ENCODE peak calls at places on chromosomes 2 and 18, in seven cellular contexts. B is MCF 10A, I is upper lobe of left lung, U is tibial artery, M is retinal pigment epithelial cell, D is AG04450, A is esophagus squamous epithelium. S is an unnamed sample.
A peak's percentile ranks its signal among the peaks of the same experiment; 100 is the strongest.

GRCh38 chr2:176872406-176872805 is 340.2 kb upstream of the HNRNPA3 start:
- DNase-seq in B (no peak), A (no peak), D (no peak), M (no peak), I (no peak), U (no peak), S (no peak)

GRCh38 chr18:44715245-44715644 is 34.6 kb downstream of the SETBP1 start:
- DNase-seq in A (no peak), M (no peak), U (peak; percentile 67), B (no peak), I (no peak), D (no peak), S (no peak)

GRCh38 chr2:174605687-174606086 is 8.1 kb upstream of the WIPF1 start:
- DNase-seq in M (peak; percentile 2), A (no peak), D (no peak), B (peak; percentile 28), U (no peak), I (no peak), S (no peak)

GRCh38 chr18:79405781-79406575 is 10.2 kb downstream of the NFATC1 start:
- DNase-seq in A (peak; percentile 73), M (no peak), D (no peak), I (peak; percentile 61), B (no peak), U (peak; percentile 64), S (no peak)

GRCh38 chr2:40199758-40200157 is 252.1 kb downstream of the SLC8A1 start:
- DNase-seq in B (no peak), U (no peak), M (no peak), D (no peak), I (no peak), A (no peak), S (no peak)

GRCh38 chr2:227817940-227818568 is 4.4 kb downstream of the CCL20 start:
- DNase-seq in I (no peak), U (peak; percentile 98), M (peak; percentile 100), B (peak; percentile 100), A (peak; percentile 64), D (peak; percentile 99), S (no peak)

GRCh38 chr2:12605936-12606335 is 110.8 kb upstream of the TRIB2 start:
- DNase-seq in I (no peak), B (no peak), D (no peak), A (no peak), U (no peak), M (no peak), S (no peak)

GRCh38 chr2:55052087-55053061 is 2.1 kb upstream of the RTN4 start:
- DNase-seq in M (no peak), D (no peak), B (no peak), I (no peak), U (no peak), A (no peak), S (no peak)

GRCh38 chr2:1572638-1573037 is 159.4 kb downstream of the TPO start:
- DNase-seq in U (no peak), D (no peak), M (no peak), I (no peak), B (peak; percentile 21), A (no peak), S (no peak)

GRCh38 chr2:37052600-37053332 is 31.4 kb downstream of the HEATR5B start:
- DNase-seq in B (peak; percentile 21), U (no peak), M (no peak), D (no peak), A (no peak), I (no peak), S (no peak)

GRCh38 chr2:192230864-192231453 is 36.2 kb upstream of the TMEFF2 start:
- DNase-seq in A (no peak), D (no peak), B (no peak), M (no peak), I (no peak), U (no peak), S (no peak)

GRCh38 chr2:42523341-42523740 is 29.6 kb upstream of the KCNG3 start:
- DNase-seq in U (no peak), D (no peak), I (no peak), M (no peak), A (no peak), B (no peak), S (no peak)

GRCh38 chr2:170922683-170923494 is 6.2 kb upstream of the GORASP2 start:
- DNase-seq in M (no peak), B (no peak), I (peak; percentile 60), A (no peak), D (no peak), U (no peak), S (no peak)

GRCh38 chr2:68487773-68488355 is 20.5 kb downstream of the APLF start:
- DNase-seq in M (no peak), D (no peak), A (no peak), B (peak; percentile 43), U (no peak), I (no peak), S (no peak)

DNA sequence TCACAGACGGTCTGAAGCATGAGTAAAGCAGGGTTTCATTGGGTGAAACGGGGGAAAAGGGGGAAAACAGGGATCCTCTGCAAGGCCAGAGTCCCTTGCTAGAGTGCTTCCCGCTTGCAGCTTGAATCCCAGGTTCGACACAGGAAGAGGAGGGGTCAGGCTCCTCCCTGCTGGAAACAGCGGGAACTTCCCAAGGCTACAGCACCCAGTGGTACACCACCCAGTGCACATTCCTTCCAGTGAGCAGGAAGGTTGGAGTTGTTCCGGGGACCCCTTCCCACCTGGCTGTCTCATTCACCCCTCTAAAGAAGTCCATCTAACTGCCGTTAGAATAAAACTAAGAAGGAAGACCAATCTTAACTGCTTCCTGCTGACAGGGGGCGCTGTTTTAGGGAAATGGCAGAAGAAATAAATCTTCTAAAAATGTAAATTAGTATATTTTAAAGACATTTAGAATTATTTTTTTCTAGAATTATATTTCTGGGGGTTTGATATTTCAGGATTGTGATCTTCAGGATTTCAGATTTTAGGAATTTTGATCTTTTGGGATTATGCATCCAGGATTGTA is 230.9 kb downstream of the RBM43 start:
- DNase-seq in D (no peak), B (no peak), U (no peak), M (no peak), I (no peak), A (no peak), S (no peak)
- TF ChIP-seq CTCF in D (peak; percentile 26), B (peak; percentile 22), U (no peak), M (peak; percentile 21), I (no peak), A (no peak), S (peak; percentile 66)

DNA sequence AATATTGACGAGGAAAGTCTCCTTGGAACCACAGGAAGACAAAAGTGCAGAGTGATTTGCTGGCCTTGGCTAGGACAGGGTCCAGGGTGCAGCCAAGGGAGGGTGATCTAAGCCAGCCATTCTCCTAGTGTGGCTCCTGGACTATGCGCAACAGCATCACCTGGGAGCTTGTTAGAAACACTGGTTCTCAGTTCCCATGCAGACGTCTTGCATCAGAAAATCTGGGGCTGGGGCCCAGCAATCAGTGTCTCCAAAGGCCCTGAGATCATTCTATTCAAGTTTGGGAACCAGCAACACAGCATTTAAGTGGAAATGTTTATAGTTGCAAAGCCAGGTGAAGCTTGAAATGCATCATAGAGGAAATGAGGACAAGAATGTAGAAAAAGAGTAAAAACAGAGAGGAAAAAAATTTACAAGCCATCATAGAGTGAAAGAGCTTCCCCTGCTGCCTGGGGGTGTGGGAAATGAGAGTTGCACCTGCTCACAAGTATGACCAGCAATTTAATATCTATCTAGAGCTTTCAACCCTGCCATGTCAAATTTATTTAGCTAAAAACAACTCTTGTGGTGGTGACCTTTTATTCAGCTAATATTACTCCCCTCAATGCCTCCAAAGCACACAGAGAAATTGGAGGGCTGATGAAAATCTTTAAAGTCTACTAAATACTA is 54.4 kb upstream of the SEC11C start:
- DNase-seq in M (no peak), I (no peak), B (no peak), U (no peak), A (no peak), D (no peak), S (no peak)
- TF ChIP-seq CTCF in M (no peak), I (no peak), B (no peak), U (no peak), A (no peak), D (no peak), S (no peak)

DNA sequence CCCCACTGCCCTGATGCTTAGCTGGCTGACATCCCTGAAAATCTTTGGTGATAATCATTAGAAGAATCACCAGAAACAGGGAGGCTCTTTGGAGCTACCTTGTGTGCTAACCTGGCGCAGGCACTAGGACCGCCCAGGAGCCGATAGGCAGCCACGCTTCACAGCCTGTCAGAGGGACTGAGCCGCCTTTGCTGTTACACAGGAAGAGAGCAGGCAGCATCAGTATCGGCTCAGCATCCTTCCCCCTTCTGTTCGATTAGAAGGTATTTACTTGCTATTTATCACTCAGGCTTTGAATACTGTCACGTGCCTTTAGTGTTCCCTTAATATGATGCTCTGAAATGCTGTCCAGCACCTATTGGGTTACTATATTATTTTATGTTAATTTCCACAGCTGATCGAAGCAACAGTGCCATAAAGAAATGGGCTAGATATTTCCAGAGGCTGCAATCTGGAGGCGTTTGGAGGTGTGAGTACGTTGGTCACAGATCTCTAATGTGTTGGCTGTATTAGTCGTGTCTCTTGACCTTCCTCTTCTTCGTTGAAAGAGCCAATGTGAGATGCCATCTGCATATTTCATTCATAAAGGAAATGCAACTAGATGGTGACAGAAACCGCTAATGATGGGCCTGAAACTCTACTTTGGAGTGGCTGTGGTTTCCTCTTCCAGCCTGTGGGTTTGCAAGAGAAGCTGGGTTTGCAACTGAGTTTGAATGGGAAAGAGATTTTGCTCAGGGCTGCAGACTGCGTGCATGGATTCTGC is 110.4 kb upstream of the RAB27B start:
- DNase-seq in D (no peak), B (no peak), U (no peak), I (peak; percentile 2), A (no peak), M (no peak), S (peak; percentile 19)
- TF ChIP-seq CTCF in D (no peak), B (no peak), U (no peak), I (no peak), A (no peak), M (no peak), S (no peak)

GRCh38 chr2:134706587-134707329 is 12.0 kb downstream of the TMEM163 start:
- DNase-seq in U (no peak), B (no peak), D (no peak), I (no peak), M (no peak), A (no peak), S (peak; percentile 83)

GRCh38 chr2:134707330-134707676 is 11.5 kb downstream of the TMEM163 start:
- DNase-seq in B (no peak), A (no peak), M (no peak), U (no peak), I (no peak), D (no peak), S (no peak)

GRCh38 chr2:134705861-134706586 is 12.8 kb downstream of the TMEM163 start:
- DNase-seq in B (no peak), A (no peak), U (no peak), I (peak; percentile 55), D (no peak), M (no peak), S (peak; percentile 44)

GRCh38 chr2:134700730-134701129 is 18.1 kb downstream of the TMEM163 start:
- DNase-seq in U (no peak), A (no peak), D (no peak), I (no peak), M (no peak), B (no peak), S (no peak)

GRCh38 chr2:134704173-134704572 is 14.6 kb downstream of the TMEM163 start:
- DNase-seq in A (no peak), B (no peak), U (no peak), I (no peak), D (no peak), M (no peak), S (no peak)
- TF ChIP-seq CTCF in A (no peak), B (no peak), U (no peak), I (no peak), D (no peak), M (no peak), S (no peak)

S was measured in endothelial cell.